ENCODE peak calls at places on chromosomes 12 and 14, in five cellular contexts. N is suprapubic skin, D is esophagus muscularis mucosa, G is tibial nerve, L is PC-3. H is an unnamed sample. For H3K4me1, the result is how much of the 10 kb centered on the place peaks cover.

GRCh38 chr14:65263161-65263788 is 149.3 kb upstream of the FUT8 start:
- DNase-seq in N (no peak), D (no peak), G (no peak), L (peak), H (no peak)

GRCh38 chr14:102279688-102280348 is 25.1 kb downstream of the MOK start:
- DNase-seq in N (no peak), D (no peak), G (no peak), L (peak), H (no peak)

GRCh38 chr14:101360045-101360931 is 201.0 kb upstream of the DIO3 start:
- DNase-seq in N (peak), D (peak), G (peak), L (no peak), H (no peak)

GRCh38 chr12:100651694-100652093 is 78.2 kb downstream of the GAS2L3 start:
- DNase-seq in N (no peak), D (no peak), G (no peak), L (no peak), H (no peak)

GRCh38 chr14:104973215-104974145 is 4.7 kb downstream of the AHNAK2 start:
- DNase-seq in N (peak), D (peak), G (peak), L (peak), H (no peak)

GRCh38 chr14:90405755-90406154 is 8.9 kb downstream of the CALM1 start:
- DNase-seq in N (no peak), D (no peak), G (no peak), L (no peak), H (no peak)

GRCh38 chr12:96502477-96502876 is 13.1 kb downstream of the CFAP54 start:
- DNase-seq in N (no peak), D (no peak), G (no peak), L (peak), H (no peak)

GRCh38 chr14:69260979-69261605 is 1.1 kb downstream of the GALNT16 start:
- DNase-seq in N (peak), D (no peak), G (no peak), L (peak), H (peak)

GRCh38 chr12:16939871-16940306 is 333.9 kb upstream of the LMO3 start:
- DNase-seq in N (no peak), D (no peak), G (no peak), L (peak), H (peak)

GRCh38 chr14:105153331-105153731 is 15.2 kb downstream of the JAG2 start:
- DNase-seq in N (no peak), D (no peak), G (no peak), L (no peak), H (no peak)

GRCh38 chr14:36520601-36521525 is 831 bp upstream of the NKX2-1 start:
- DNase-seq in N (no peak), D (peak), G (no peak), L (peak), H (peak)

GRCh38 chr12:77120156-77120555 is 54.8 kb upstream of the E2F7 start:
- DNase-seq in N (no peak), D (no peak), G (no peak), L (peak), H (no peak)

GRCh38 chr14:39229601-39230110 is 4.1 kb upstream of the MIA2 start:
- DNase-seq in N (no peak), D (no peak), G (no peak), L (no peak), H (no peak)

GRCh38 chr12:119328111-119328510 is 6.4 kb upstream of the CCDC60 start:
- DNase-seq in N (no peak), D (no peak), G (no peak), L (peak), H (peak)

GRCh38 chr12:123100882-123101281 is 50.0 kb downstream of the PITPNM2 start:
- DNase-seq in N (no peak), D (no peak), G (no peak), L (no peak), H (no peak)

GRCh38 chr12:108129017-108129812 is at the start of gene WSCD2:
- DNase-seq in N (peak), D (no peak), G (peak), L (peak), H (no peak)

GRCh38 chr12:6540181-6540877 is 6.0 kb downstream of the GAPDH start:
- DNase-seq in N (peak), D (peak), G (peak), L (peak), H (peak)

GRCh38 chr14:93532550-93532949 is 101.8 kb downstream of the UNC79 start:
- DNase-seq in N (no peak), D (no peak), G (no peak), L (no peak), H (no peak)

GRCh38 chr12:64077922-64078321 is 144.2 kb downstream of the KICS2 start:
- DNase-seq in N (no peak), D (no peak), G (no peak), L (peak), H (no peak)

GRCh38 chr12:4275869-4276253 is 2.3 kb downstream of the CCND2 start:
- DNase-seq in N (no peak), D (peak), G (no peak), L (no peak), H (no peak)

GRCh38 chr12:67889935-67890334 is 99.3 kb upstream of the IFNG-AS1 start:
- DNase-seq in N (no peak), D (no peak), G (no peak), L (no peak), H (no peak)
- H3K4me3 ChIP-seq in N (no peak), D (no peak), G (no peak), L (no peak), H (no peak)

DNA sequence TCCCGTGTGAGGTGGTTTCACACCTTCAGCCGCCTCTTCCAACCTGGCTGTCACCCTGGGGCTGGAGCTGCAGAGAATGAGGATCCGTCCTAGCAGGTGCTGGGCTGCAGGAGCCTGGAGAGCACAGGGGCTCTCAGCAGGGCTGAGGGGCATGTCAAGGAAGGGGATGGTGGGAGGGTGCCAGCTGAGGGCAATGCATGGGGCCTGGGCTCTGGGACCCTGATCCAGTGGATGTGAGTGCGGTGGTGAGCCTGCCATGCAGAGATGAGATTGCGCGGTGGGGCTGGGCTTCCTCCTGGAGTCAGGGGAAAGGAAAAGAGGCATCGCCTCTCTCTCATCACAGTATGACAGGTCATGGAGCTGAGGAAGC is 31.5 kb downstream of the ANAPC7 start:
- DNase-seq in N (no peak), D (no peak), G (no peak), L (no peak), H (no peak)
- H3K4me1 ChIP-seq in N (under half), D (under half), G (under half), L (under half), H (under half)

GRCh38 chr14:21917699-21918436 is 244.2 kb upstream of the OR4E1 start:
- DNase-seq in N (no peak), D (no peak), G (no peak), L (peak), H (peak)
- H3K4me3 ChIP-seq in N (no peak), D (peak), G (no peak), L (peak), H (no peak)

GRCh38 chr14:56903304-56904021 is 93.2 kb upstream of the OTX2 start:
- DNase-seq in N (no peak), D (no peak), G (no peak), L (no peak), H (peak)

GRCh38 chr14:56895154-56895553 is 84.9 kb upstream of the OTX2 start:
- DNase-seq in N (no peak), D (peak), G (no peak), L (no peak), H (peak)

GRCh38 chr14:56902413-56902812 is 92.1 kb upstream of the OTX2 start:
- DNase-seq in N (no peak), D (no peak), G (no peak), L (no peak), H (peak)

GRCh38 chr14:56896231-56896630 is 86.0 kb upstream of the OTX2 start:
- DNase-seq in N (no peak), D (no peak), G (no peak), L (no peak), H (no peak)

GRCh38 chr14:56899829-56900228 is 89.5 kb upstream of the OTX2 start:
- DNase-seq in N (no peak), D (peak), G (no peak), L (no peak), H (peak)
- H3K4me1 ChIP-seq in N (under half), D (under half), G (under half), L (under half), H (half or more)

GRCh38 chr14:57295261-57295660 is 26.5 kb downstream of the AP5M1 start:
- DNase-seq in N (no peak), D (no peak), G (no peak), L (peak), H (no peak)
- H3K4me3 ChIP-seq in N (no peak), D (no peak), G (no peak), L (no peak), H (no peak)

GRCh38 chr12:51295651-51296050 is 25.4 kb upstream of the SMAGP start:
- DNase-seq in N (no peak), D (no peak), G (no peak), L (peak), H (no peak)

GRCh38 chr12:51293693-51294092 is 23.5 kb upstream of the SMAGP start:
- DNase-seq in N (no peak), D (no peak), G (no peak), L (no peak), H (no peak)
- H3K4me1 ChIP-seq in N (under half), D (under half), G (under half), L (under half), H (under half)

GRCh38 chr14:37588667-37588955 is 6.4 kb downstream of the FOXA1 start:
- DNase-seq in N (no peak), D (no peak), G (no peak), L (peak), H (no peak)
- H3K4me3 ChIP-seq in N (no peak), D (no peak), G (no peak), L (peak), H (peak)

GRCh38 chr14:75456069-75457023 is 28.5 kb downstream of the JDP2 start:
- DNase-seq in N (no peak), D (no peak), G (no peak), L (no peak), H (no peak)
- H3K4me1 ChIP-seq in N (half or more), D (half or more), G (under half), L (under half), H (under half)

DNA sequence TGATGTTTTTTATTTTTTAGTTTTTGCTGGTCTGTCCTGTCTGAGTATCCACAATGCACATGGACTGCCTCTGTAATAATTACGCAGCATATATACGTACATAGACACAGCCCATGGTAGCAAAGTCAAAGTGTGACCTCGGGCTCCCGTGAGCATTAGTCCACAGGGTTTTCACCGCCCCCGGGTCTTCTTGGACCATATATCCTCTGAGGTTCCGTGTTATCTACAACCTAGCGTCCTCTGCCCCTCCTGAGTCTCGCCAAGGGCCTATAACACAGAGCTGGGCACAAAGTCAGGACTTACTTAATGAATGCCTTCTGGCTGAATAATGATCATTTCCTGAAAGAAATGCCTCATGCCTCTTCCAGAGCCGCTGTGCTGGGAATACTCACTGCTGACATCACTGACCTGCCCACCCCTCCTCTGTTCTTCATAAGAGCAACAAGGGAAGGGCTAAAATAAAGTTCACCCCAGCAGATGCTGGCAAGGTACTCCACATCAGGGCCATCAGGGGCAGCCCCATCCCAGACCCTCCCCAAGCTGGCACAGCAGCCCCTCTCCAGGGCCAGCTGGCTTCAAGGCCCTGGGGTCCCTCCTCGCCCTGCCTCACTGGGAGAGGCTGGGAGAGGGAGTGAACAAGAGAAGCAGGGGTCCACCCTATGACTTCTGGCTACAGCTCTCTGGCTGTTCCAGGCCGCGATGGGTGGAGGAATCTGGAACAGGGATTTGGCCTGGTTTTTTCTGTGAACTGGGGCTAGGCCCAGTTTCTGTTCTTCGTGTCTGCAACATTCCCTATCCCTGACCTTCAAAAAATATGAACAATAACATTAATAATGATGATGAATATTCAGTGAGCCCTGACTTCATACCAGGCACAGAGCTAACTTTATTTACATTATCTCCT is 7.9 kb downstream of the HDAC7 start:
- DNase-seq in N (no peak), D (no peak), G (peak), L (no peak), H (no peak)
- H3K4me3 ChIP-seq in N (peak), D (peak), G (peak), L (no peak), H (no peak)

H was measured in HAP-1.